ENCODE peak calls at places on chromosomes 16 and 17, in five cellular contexts. J is fibroblast of villous mesenchyme, S is Peyer's patch, O is GM12865, X is endothelial cell of umbilical vein. W is an unnamed sample.

GRCh38 chr16:28846933-28847273 is 755 bp upstream of the TUFM start:
- DNase-seq in J (no peak), S (no peak), O (peak; percentile 49), X (no peak), W (no peak)

GRCh38 chr17:47087093-47087492 is 102.0 kb downstream of the CDC27 start:
- DNase-seq in J (no peak), S (no peak), O (no peak), X (no peak), W (no peak)

GRCh38 chr16:23185661-23186060 is 3.1 kb downstream of the SCNN1G start:
- DNase-seq in J (no peak), S (no peak), O (no peak), X (no peak), W (no peak)

GRCh38 chr17:17710728-17711541 is 29.7 kb downstream of the RAI1 start:
- DNase-seq in J (peak; percentile 90), S (no peak), O (no peak), X (peak; percentile 95), W (no peak)

GRCh38 chr17:60248618-60249516 is 99.1 kb downstream of the CA4 start:
- DNase-seq in J (peak; percentile 47), S (no peak), O (no peak), X (peak; percentile 87), W (no peak)

GRCh38 chr17:29005562-29005887 is 308 bp downstream of the SEZ6 start:
- DNase-seq in J (no peak), S (no peak), O (no peak), X (no peak), W (no peak)

GRCh38 chr16:16032271-16032979 is 83.0 kb downstream of the ABCC1 start:
- DNase-seq in J (no peak), S (no peak), O (no peak), X (no peak), W (no peak)

GRCh38 chr17:58305626-58306025 is 23.0 kb downstream of the TSPOAP1 start:
- DNase-seq in J (no peak), S (peak; percentile 7), O (no peak), X (no peak), W (no peak)

GRCh38 chr16:88289549-88290344 is 93.0 kb upstream of the ZNF469 start:
- DNase-seq in J (peak; percentile 88), S (no peak), O (no peak), X (no peak), W (no peak)

GRCh38 chr17:72765357-72766153 is 326.9 kb downstream of the SLC39A11 start:
- DNase-seq in J (no peak), S (no peak), O (no peak), X (no peak), W (no peak)

GRCh38 chr17:48429638-48430586 is at the start of gene SKAP1:
- DNase-seq in J (no peak), S (peak; percentile 58), O (peak; percentile 73), X (no peak), W (peak; percentile 84)

GRCh38 chr16:67540756-67541155 is 12.1 kb downstream of the RIPOR1 start:
- DNase-seq in J (no peak), S (no peak), O (no peak), X (no peak), W (no peak)

GRCh38 chr16:46972971-46973456 is 460 bp downstream of the DNAJA2 start:
- DNase-seq in J (peak; percentile 13), S (peak; percentile 50), O (peak; percentile 59), X (no peak), W (peak; percentile 74)

GRCh38 chr17:76422860-76423259 is 30.1 kb downstream of the UBE2O start:
- DNase-seq in J (no peak), S (no peak), O (no peak), X (no peak), W (no peak)

GRCh38 chr17:80645706-80646325 is 101.2 kb downstream of the RPTOR start:
- DNase-seq in J (no peak), S (no peak), O (no peak), X (no peak), W (no peak)

GRCh38 chr17:34797724-34798123 is 163.5 kb downstream of the CCT6B start:
- DNase-seq in J (peak; percentile 14), S (no peak), O (peak; percentile 19), X (peak; percentile 5), W (peak; percentile 38)

GRCh38 chr16:1310832-1311200 is 1.4 kb downstream of the UBE2I start:
- DNase-seq in J (no peak), S (peak; percentile 51), O (peak; percentile 54), X (peak; percentile 29), W (no peak)

GRCh38 chr17:62703269-62703775 is 75.9 kb downstream of the MRC2 start:
- DNase-seq in J (no peak), S (no peak), O (no peak), X (peak; percentile 14), W (no peak)

GRCh38 chr16:87628246-87628923 is 26.1 kb downstream of the JPH3 start:
- DNase-seq in J (no peak), S (no peak), O (no peak), X (no peak), W (no peak)

GRCh38 chr17:73595068-73595865 is 49.0 kb downstream of the SDK2 start:
- DNase-seq in J (peak; percentile 7), S (peak; percentile 57), O (peak; percentile 13), X (no peak), W (no peak)

GRCh38 chr17:9729034-9729650 is 62.2 kb downstream of the DHRS7C start:
- DNase-seq in J (peak; percentile 58), S (no peak), O (peak; percentile 54), X (peak; percentile 7), W (peak; percentile 72)

GRCh38 chr17:9728564-9728963 is 62.8 kb downstream of the DHRS7C start:
- DNase-seq in J (no peak), S (no peak), O (no peak), X (no peak), W (no peak)

GRCh38 chr17:9728005-9728404 is 63.4 kb downstream of the DHRS7C start:
- DNase-seq in J (no peak), S (no peak), O (no peak), X (no peak), W (no peak)

GRCh38 chr17:9726291-9726690 is 65.1 kb downstream of the DHRS7C start:
- DNase-seq in J (no peak), S (no peak), O (no peak), X (no peak), W (no peak)

DNA sequence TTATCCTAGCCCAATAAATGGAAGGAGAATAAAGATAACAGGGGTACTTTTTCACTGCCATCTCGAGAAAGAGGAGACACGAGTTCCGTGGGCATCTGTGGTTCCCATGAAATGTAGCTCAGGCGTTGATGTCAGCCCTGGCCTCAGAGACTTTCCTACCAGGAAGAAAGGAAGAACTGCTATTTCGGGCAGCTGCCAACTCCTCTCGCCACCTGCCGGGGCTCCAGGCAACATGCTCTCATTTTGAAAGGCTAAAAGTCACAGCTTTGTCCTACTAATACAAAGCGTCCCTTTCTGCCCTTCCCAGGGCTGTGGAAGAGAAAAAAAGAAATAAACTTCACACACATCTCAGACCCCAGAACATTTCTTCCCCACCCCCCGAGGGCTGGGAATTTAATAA is 65.8 kb downstream of the DHRS7C start:
- DNase-seq in J (no peak), S (no peak), O (no peak), X (no peak), W (no peak)
- TF ChIP-seq CTCF in J (no peak), S (no peak), O (no peak), X (no peak), W (no peak)

DNA sequence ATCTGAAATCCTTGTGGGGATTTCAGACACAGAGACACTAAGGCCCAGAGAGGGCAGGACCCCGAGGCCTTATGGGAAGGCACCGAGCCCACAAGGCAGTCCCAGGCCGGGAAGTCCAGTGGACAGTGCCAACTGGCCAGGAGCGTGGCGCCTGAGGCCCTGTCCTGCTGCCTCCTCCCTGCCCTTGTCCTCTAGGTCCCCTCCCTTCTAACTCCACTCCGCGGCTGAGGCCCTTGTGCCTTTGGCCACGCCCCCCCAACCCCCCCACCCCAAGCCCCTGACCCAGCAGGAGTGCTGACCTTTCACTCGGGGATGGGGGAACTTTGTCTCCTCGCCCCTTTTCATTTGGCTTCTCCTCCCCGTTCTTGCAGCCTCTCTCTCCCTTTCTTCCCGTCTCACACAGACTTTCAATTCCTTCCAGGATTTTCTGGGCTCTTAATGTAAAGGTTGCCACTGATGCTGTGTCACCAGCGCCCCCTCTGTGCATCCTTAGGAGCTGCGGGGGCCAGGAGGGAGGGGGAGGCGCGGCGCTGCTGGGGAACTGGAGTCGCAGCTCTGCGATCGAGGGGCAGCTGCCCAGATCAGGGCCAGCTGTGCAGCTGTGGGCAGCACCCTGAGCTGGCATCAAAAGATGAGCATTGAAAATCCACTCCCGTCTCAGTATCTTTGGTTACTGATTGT is 29.1 kb downstream of the CRHR1 start:
- DNase-seq in J (no peak), S (no peak), O (no peak), X (no peak), W (no peak)
- TF ChIP-seq CTCF in J (peak; percentile 17), S (no peak), O (no peak), X (no peak), W (no peak)

GRCh38 chr17:38853292-38854219 is at the start of gene RPL23:
- DNase-seq in J (peak; percentile 98), S (peak; percentile 97), O (peak; percentile 98), X (peak; percentile 98), W (peak; percentile 91)
- TF ChIP-seq CTCF in J (no peak), S (peak; percentile 10), O (no peak), X (no peak), W (no peak)

GRCh38 chr16:13391337-13391736 is 489.9 kb downstream of the SHISA9 start:
- DNase-seq in J (no peak), S (no peak), O (peak; percentile 65), X (no peak), W (no peak)
- TF ChIP-seq CTCF in J (no peak), S (no peak), O (no peak), X (no peak), W (no peak)